ENCODE peak calls at places on chromosomes 11 and 22, in ten cellular contexts. One of them, this sample, is unnamed.

GRCh38 chr22:41966607-41967240 is 2.5 kb upstream of the SEPTIN3 start:
- DNase-seq in prostate gland: peak; percentile 28
- DNase-seq in GM13977: peak; percentile 74
- DNase-seq in BJ: peak; percentile 56
- DNase-seq in Calu3: peak; percentile 45
- DNase-seq in SK-N-SH: peak; percentile 23
- DNase-seq in choroid plexus epithelial cell: peak; percentile 95
- DNase-seq in RWPE1: peak; percentile 30
- DNase-seq in suprapubic skin: no peak
- DNase-seq in A673: peak; percentile 79
- DNase-seq in this sample: peak; percentile 65

GRCh38 chr11:117039897-117040296 is 58.3 kb downstream of the SIK3 start:
- DNase-seq in Calu3: no peak
- DNase-seq in GM13977: no peak
- DNase-seq in A673: no peak
- DNase-seq in prostate gland: no peak
- DNase-seq in choroid plexus epithelial cell: no peak
- DNase-seq in RWPE1: no peak
- DNase-seq in BJ: no peak
- DNase-seq in SK-N-SH: no peak
- DNase-seq in suprapubic skin: no peak
- DNase-seq in this sample: peak; percentile 57

GRCh38 chr11:130599073-130599654 is 150.7 kb downstream of the ADAMTS15 start:
- DNase-seq in Calu3: no peak
- DNase-seq in prostate gland: no peak
- DNase-seq in suprapubic skin: no peak
- DNase-seq in SK-N-SH: no peak
- DNase-seq in choroid plexus epithelial cell: peak; percentile 74
- DNase-seq in A673: peak; percentile 35
- DNase-seq in RWPE1: no peak
- DNase-seq in BJ: no peak
- DNase-seq in GM13977: no peak
- DNase-seq in this sample: no peak

GRCh38 chr11:35304393-35304790 is 115.0 kb downstream of the SLC1A2 start:
- DNase-seq in prostate gland: peak; percentile 64
- DNase-seq in BJ: no peak
- DNase-seq in choroid plexus epithelial cell: peak; percentile 79
- DNase-seq in RWPE1: no peak
- DNase-seq in GM13977: peak; percentile 12
- DNase-seq in SK-N-SH: no peak
- DNase-seq in suprapubic skin: no peak
- DNase-seq in A673: no peak
- DNase-seq in Calu3: peak; percentile 11
- DNase-seq in this sample: peak; percentile 10

GRCh38 chr11:47399860-47400812 is 8.3 kb upstream of the SLC39A13 start:
- DNase-seq in A673: peak; percentile 56
- DNase-seq in prostate gland: no peak
- DNase-seq in GM13977: peak; percentile 81
- DNase-seq in BJ: no peak
- DNase-seq in Calu3: no peak
- DNase-seq in choroid plexus epithelial cell: no peak
- DNase-seq in RWPE1: no peak
- DNase-seq in suprapubic skin: no peak
- DNase-seq in SK-N-SH: peak; percentile 82
- DNase-seq in this sample: peak; percentile 34

GRCh38 chr11:45145083-45145420 is 1.4 kb upstream of the PRDM11 start:
- DNase-seq in A673: no peak
- DNase-seq in SK-N-SH: no peak
- DNase-seq in GM13977: no peak
- DNase-seq in RWPE1: no peak
- DNase-seq in choroid plexus epithelial cell: no peak
- DNase-seq in suprapubic skin: no peak
- DNase-seq in Calu3: no peak
- DNase-seq in BJ: no peak
- DNase-seq in prostate gland: no peak
- DNase-seq in this sample: no peak

GRCh38 chr11:92852203-92852602 is 117.2 kb upstream of the MTNR1B start:
- DNase-seq in SK-N-SH: peak; percentile 45
- DNase-seq in BJ: no peak
- DNase-seq in suprapubic skin: no peak
- DNase-seq in A673: no peak
- DNase-seq in GM13977: no peak
- DNase-seq in RWPE1: no peak
- DNase-seq in Calu3: no peak
- DNase-seq in prostate gland: no peak
- DNase-seq in choroid plexus epithelial cell: no peak
- DNase-seq in this sample: no peak

GRCh38 chr11:71139516-71140205 is 112.7 kb downstream of the SHANK2 start:
- DNase-seq in choroid plexus epithelial cell: no peak
- DNase-seq in Calu3: peak; percentile 45
- DNase-seq in RWPE1: no peak
- DNase-seq in BJ: no peak
- DNase-seq in GM13977: no peak
- DNase-seq in suprapubic skin: no peak
- DNase-seq in prostate gland: peak; percentile 83
- DNase-seq in A673: peak; percentile 21
- DNase-seq in SK-N-SH: no peak
- DNase-seq in this sample: no peak

GRCh38 chr22:48517039-48518030 is 1310.3 kb downstream of the BRD1 start:
- DNase-seq in A673: no peak
- DNase-seq in RWPE1: no peak
- DNase-seq in suprapubic skin: no peak
- DNase-seq in prostate gland: no peak
- DNase-seq in Calu3: no peak
- DNase-seq in SK-N-SH: no peak
- DNase-seq in choroid plexus epithelial cell: no peak
- DNase-seq in GM13977: no peak
- DNase-seq in BJ: no peak
- DNase-seq in this sample: no peak

GRCh38 chr11:1516273-1517067 is 29.9 kb upstream of the MOB2 start:
- DNase-seq in prostate gland: no peak
- DNase-seq in RWPE1: no peak
- DNase-seq in Calu3: no peak
- DNase-seq in A673: no peak
- DNase-seq in suprapubic skin: no peak
- DNase-seq in choroid plexus epithelial cell: peak; percentile 26
- DNase-seq in SK-N-SH: peak; percentile 39
- DNase-seq in BJ: peak; percentile 57
- DNase-seq in GM13977: no peak
- DNase-seq in this sample: peak; percentile 25

GRCh38 chr22:21693999-21694341 is 28.2 kb downstream of the PPIL2 start:
- DNase-seq in GM13977: no peak
- DNase-seq in A673: no peak
- DNase-seq in Calu3: no peak
- DNase-seq in suprapubic skin: no peak
- DNase-seq in prostate gland: no peak
- DNase-seq in BJ: no peak
- DNase-seq in choroid plexus epithelial cell: no peak
- DNase-seq in RWPE1: no peak
- DNase-seq in SK-N-SH: no peak
- DNase-seq in this sample: no peak

GRCh38 chr11:47881145-47881544 is 33.0 kb upstream of the NUP160 start:
- DNase-seq in A673: no peak
- DNase-seq in suprapubic skin: no peak
- DNase-seq in choroid plexus epithelial cell: no peak
- DNase-seq in SK-N-SH: no peak
- DNase-seq in BJ: no peak
- DNase-seq in prostate gland: no peak
- DNase-seq in Calu3: no peak
- DNase-seq in RWPE1: no peak
- DNase-seq in GM13977: no peak
- DNase-seq in this sample: no peak

GRCh38 chr22:25534724-25535123 is 29.8 kb upstream of the GRK3 start:
- DNase-seq in suprapubic skin: no peak
- DNase-seq in BJ: no peak
- DNase-seq in Calu3: no peak
- DNase-seq in GM13977: no peak
- DNase-seq in choroid plexus epithelial cell: no peak
- DNase-seq in RWPE1: no peak
- DNase-seq in prostate gland: no peak
- DNase-seq in A673: no peak
- DNase-seq in SK-N-SH: no peak
- DNase-seq in this sample: no peak
- TF ChIP-seq CTCF in suprapubic skin: no peak
- TF ChIP-seq CTCF in BJ: no peak
- TF ChIP-seq CTCF in Calu3: no peak
- TF ChIP-seq CTCF in GM13977: no peak
- TF ChIP-seq CTCF in choroid plexus epithelial cell: no peak
- TF ChIP-seq CTCF in RWPE1: no peak
- TF ChIP-seq CTCF in prostate gland: no peak
- TF ChIP-seq CTCF in A673: no peak
- TF ChIP-seq CTCF in SK-N-SH: no peak
- TF ChIP-seq CTCF in this sample: no peak

DNA sequence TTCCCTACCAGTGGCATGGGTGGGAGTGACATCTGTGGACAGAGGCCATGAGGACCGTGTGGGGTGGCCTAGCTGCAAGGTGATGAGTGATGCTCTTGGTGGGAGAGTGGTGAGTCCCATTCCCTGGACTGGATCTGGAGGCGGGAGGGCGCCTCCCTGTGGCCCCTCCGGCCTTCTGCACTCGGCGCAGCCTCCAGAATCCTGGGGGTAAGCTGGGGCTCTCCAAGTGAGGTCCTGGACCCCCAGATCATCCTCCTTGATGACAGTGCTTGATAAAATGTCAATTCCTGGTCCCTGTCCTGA is 32.3 kb upstream of the PRR5 start:
- DNase-seq in GM13977: no peak
- DNase-seq in prostate gland: no peak
- DNase-seq in SK-N-SH: peak; percentile 69
- DNase-seq in suprapubic skin: no peak
- DNase-seq in Calu3: no peak
- DNase-seq in RWPE1: no peak
- DNase-seq in A673: no peak
- DNase-seq in BJ: no peak
- DNase-seq in choroid plexus epithelial cell: peak; percentile 45
- DNase-seq in this sample: peak; percentile 30
- TF ChIP-seq CTCF in GM13977: peak; percentile 40
- TF ChIP-seq CTCF in prostate gland: no peak
- TF ChIP-seq CTCF in SK-N-SH: peak; percentile 52
- TF ChIP-seq CTCF in suprapubic skin: peak; percentile 36
- TF ChIP-seq CTCF in Calu3: peak; percentile 25
- TF ChIP-seq CTCF in RWPE1: no peak
- TF ChIP-seq CTCF in A673: peak; percentile 52
- TF ChIP-seq CTCF in BJ: peak; percentile 80
- TF ChIP-seq CTCF in choroid plexus epithelial cell: peak; percentile 66
- TF ChIP-seq CTCF in this sample: peak; percentile 52

GRCh38 chr11:119615879-119616190 is 113.2 kb downstream of the NECTIN1 start:
- DNase-seq in SK-N-SH: no peak
- DNase-seq in GM13977: no peak
- DNase-seq in RWPE1: no peak
- DNase-seq in suprapubic skin: no peak
- DNase-seq in prostate gland: no peak
- DNase-seq in A673: no peak
- DNase-seq in BJ: no peak
- DNase-seq in choroid plexus epithelial cell: peak; percentile 14
- DNase-seq in Calu3: no peak
- DNase-seq in this sample: no peak

GRCh38 chr11:119614227-119615002 is 114.6 kb downstream of the NECTIN1 start:
- DNase-seq in Calu3: no peak
- DNase-seq in GM13977: no peak
- DNase-seq in RWPE1: no peak
- DNase-seq in suprapubic skin: no peak
- DNase-seq in A673: no peak
- DNase-seq in BJ: no peak
- DNase-seq in SK-N-SH: no peak
- DNase-seq in prostate gland: no peak
- DNase-seq in choroid plexus epithelial cell: no peak
- DNase-seq in this sample: no peak

GRCh38 chr11:119617343-119617713 is 111.7 kb downstream of the NECTIN1 start:
- DNase-seq in BJ: no peak
- DNase-seq in SK-N-SH: no peak
- DNase-seq in choroid plexus epithelial cell: no peak
- DNase-seq in GM13977: no peak
- DNase-seq in Calu3: no peak
- DNase-seq in A673: no peak
- DNase-seq in suprapubic skin: no peak
- DNase-seq in prostate gland: no peak
- DNase-seq in RWPE1: no peak
- DNase-seq in this sample: no peak

GRCh38 chr11:119616586-119617342 is 112.2 kb downstream of the NECTIN1 start:
- DNase-seq in RWPE1: no peak
- DNase-seq in BJ: no peak
- DNase-seq in A673: no peak
- DNase-seq in SK-N-SH: no peak
- DNase-seq in Calu3: no peak
- DNase-seq in choroid plexus epithelial cell: no peak
- DNase-seq in suprapubic skin: no peak
- DNase-seq in GM13977: no peak
- DNase-seq in prostate gland: no peak
- DNase-seq in this sample: no peak

GRCh38 chr11:119615003-119615878 is 113.8 kb downstream of the NECTIN1 start:
- DNase-seq in prostate gland: peak; percentile 30
- DNase-seq in A673: peak; percentile 75
- DNase-seq in Calu3: peak; percentile 45
- DNase-seq in RWPE1: peak; percentile 83
- DNase-seq in BJ: peak; percentile 13
- DNase-seq in suprapubic skin: no peak
- DNase-seq in SK-N-SH: no peak
- DNase-seq in GM13977: no peak
- DNase-seq in choroid plexus epithelial cell: peak; percentile 78
- DNase-seq in this sample: no peak
- TF ChIP-seq CTCF in prostate gland: no peak
- TF ChIP-seq CTCF in A673: no peak
- TF ChIP-seq CTCF in Calu3: no peak
- TF ChIP-seq CTCF in RWPE1: no peak
- TF ChIP-seq CTCF in BJ: no peak
- TF ChIP-seq CTCF in suprapubic skin: no peak
- TF ChIP-seq CTCF in SK-N-SH: no peak
- TF ChIP-seq CTCF in GM13977: no peak
- TF ChIP-seq CTCF in choroid plexus epithelial cell: no peak
- TF ChIP-seq CTCF in this sample: no peak

GRCh38 chr11:103339485-103339857 is 230.2 kb downstream of the DYNC2H1 start:
- DNase-seq in prostate gland: no peak
- DNase-seq in RWPE1: no peak
- DNase-seq in BJ: no peak
- DNase-seq in GM13977: no peak
- DNase-seq in choroid plexus epithelial cell: no peak
- DNase-seq in SK-N-SH: no peak
- DNase-seq in suprapubic skin: no peak
- DNase-seq in Calu3: no peak
- DNase-seq in A673: no peak
- DNase-seq in this sample: no peak

GRCh38 chr11:103338621-103339484 is 229.6 kb downstream of the DYNC2H1 start:
- DNase-seq in BJ: no peak
- DNase-seq in choroid plexus epithelial cell: peak; percentile 69
- DNase-seq in prostate gland: no peak
- DNase-seq in RWPE1: no peak
- DNase-seq in GM13977: no peak
- DNase-seq in suprapubic skin: no peak
- DNase-seq in SK-N-SH: no peak
- DNase-seq in A673: peak; percentile 14
- DNase-seq in Calu3: peak; percentile 3
- DNase-seq in this sample: peak; percentile 6
- TF ChIP-seq CTCF in BJ: no peak
- TF ChIP-seq CTCF in choroid plexus epithelial cell: peak; percentile 57
- TF ChIP-seq CTCF in prostate gland: no peak
- TF ChIP-seq CTCF in RWPE1: no peak
- TF ChIP-seq CTCF in GM13977: no peak
- TF ChIP-seq CTCF in suprapubic skin: no peak
- TF ChIP-seq CTCF in SK-N-SH: peak; percentile 35
- TF ChIP-seq CTCF in A673: peak; percentile 33
- TF ChIP-seq CTCF in Calu3: no peak
- TF ChIP-seq CTCF in this sample: no peak

This sample was measured in activated CD8-positive, alpha-beta T cell treated with anti-CD3 and anti-CD28 coated beads for 36 hours.